ENCODE peak calls at places on chromosomes 2 and 18, in six cellular contexts. B is AG04450, Y is HCT116, A is SJSA1, T is heart left ventricle, D is esophagus squamous epithelium. U is an unnamed sample.

GRCh38 chr2:120751553-120751952 is 15.9 kb downstream of the GLI2 start:
- DNase-seq in B (no peak), Y (no peak), A (no peak), T (no peak), D (no peak), U (no peak)

GRCh38 chr18:9839806-9840205 is 46.0 kb upstream of the TXNDC2 start:
- DNase-seq in B (no peak), Y (no peak), A (no peak), T (no peak), D (no peak), U (no peak)

GRCh38 chr2:160917850-160918249 is 242.4 kb upstream of the TANK start:
- DNase-seq in B (no peak), Y (no peak), A (no peak), T (no peak), D (no peak), U (no peak)

GRCh38 chr2:157252529-157252928 is 5.0 kb upstream of the GALNT5 start:
- DNase-seq in B (no peak), Y (no peak), A (no peak), T (no peak), D (no peak), U (no peak)

GRCh38 chr2:16227811-16228462 is 287.6 kb downstream of the MYCN start:
- DNase-seq in B (no peak), Y (no peak), A (no peak), T (no peak), D (no peak), U (no peak)

GRCh38 chr18:61735564-61736102 is 157.2 kb downstream of the RNF152 start:
- DNase-seq in B (no peak), Y (no peak), A (no peak), T (no peak), D (no peak), U (no peak)

GRCh38 chr2:240724431-240724830 is 32.8 kb downstream of the AQP12A start:
- DNase-seq in B (no peak), Y (no peak), A (no peak), T (no peak), D (no peak), U (no peak)

GRCh38 chr18:48950536-48951447 is at the start of gene SMAD7:
- DNase-seq in B (no peak), Y (no peak), A (no peak), T (peak), D (no peak), U (no peak)

GRCh38 chr2:161426788-161427412 is 10.8 kb downstream of the TBR1 start:
- DNase-seq in B (no peak), Y (no peak), A (no peak), T (no peak), D (no peak), U (no peak)

GRCh38 chr18:22552254-22552653 is 134.5 kb upstream of the CTAGE1 start:
- DNase-seq in B (no peak), Y (no peak), A (no peak), T (no peak), D (no peak), U (no peak)

GRCh38 chr18:43081396-43081795 is 34.1 kb downstream of the RIT2 start:
- DNase-seq in B (no peak), Y (no peak), A (no peak), T (no peak), D (no peak), U (no peak)

GRCh38 chr2:121659933-121660332 is 10.7 kb upstream of the CLASP1 start:
- DNase-seq in B (no peak), Y (no peak), A (no peak), T (no peak), D (no peak), U (no peak)

GRCh38 chr18:54224379-54225014 is at the start of gene MBD2:
- DNase-seq in B (peak), Y (peak), A (peak), T (peak), D (peak), U (peak)
- H3K27ac ChIP-seq in B (peak), Y (peak), A (peak), T (peak), D (peak), U (peak)

GRCh38 chr18:55585586-55586521 is 2.1 kb downstream of the TCF4 start:
- DNase-seq in B (no peak), Y (no peak), A (peak), T (no peak), D (no peak), U (no peak)
- H3K4me3 ChIP-seq in B (peak), Y (no peak), A (peak), T (peak), D (peak), U (peak)

GRCh38 chr2:119700866-119701265 is 21.9 kb downstream of the TMEM177 start:
- DNase-seq in B (no peak), Y (no peak), A (no peak), T (no peak), D (no peak), U (no peak)
- H3K27ac ChIP-seq in B (peak), Y (no peak), A (no peak), T (no peak), D (no peak), U (peak)

GRCh38 chr18:44841221-44841620 is 160.5 kb downstream of the SETBP1 start:
- DNase-seq in B (no peak), Y (no peak), A (no peak), T (no peak), D (no peak), U (no peak)

GRCh38 chr18:44841769-44842587 is 161.3 kb downstream of the SETBP1 start:
- DNase-seq in B (no peak), Y (no peak), A (no peak), T (no peak), D (no peak), U (no peak)

GRCh38 chr18:44844486-44844885 is 163.8 kb downstream of the SETBP1 start:
- DNase-seq in B (no peak), Y (no peak), A (no peak), T (no peak), D (no peak), U (no peak)

GRCh38 chr18:44840053-44840826 is 159.6 kb downstream of the SETBP1 start:
- DNase-seq in B (no peak), Y (no peak), A (no peak), T (no peak), D (no peak), U (no peak)

GRCh38 chr18:44842588-44843412 is 162.1 kb downstream of the SETBP1 start:
- DNase-seq in B (no peak), Y (no peak), A (no peak), T (no peak), D (no peak), U (no peak)
- H3K4me3 ChIP-seq in B (no peak), Y (no peak), A (no peak), T (no peak), D (no peak), U (no peak)

GRCh38 chr2:26463252-26464207 is 14.4 kb downstream of the OTOF start:
- DNase-seq in B (no peak), Y (no peak), A (no peak), T (no peak), D (no peak), U (no peak)

GRCh38 chr2:26462100-26462499 is 15.8 kb downstream of the OTOF start:
- DNase-seq in B (no peak), Y (no peak), A (no peak), T (no peak), D (no peak), U (no peak)

GRCh38 chr2:26464390-26465265 is 13.3 kb downstream of the OTOF start:
- DNase-seq in B (no peak), Y (no peak), A (no peak), T (no peak), D (no peak), U (no peak)

GRCh38 chr2:26461601-26462023 is 16.3 kb downstream of the OTOF start:
- DNase-seq in B (no peak), Y (no peak), A (no peak), T (no peak), D (no peak), U (peak)

GRCh38 chr2:26462511-26463251 is 15.2 kb downstream of the OTOF start:
- DNase-seq in B (no peak), Y (peak), A (no peak), T (no peak), D (no peak), U (no peak)
- H3K27ac ChIP-seq in B (no peak), Y (peak), A (no peak), T (no peak), D (no peak), U (no peak)

DNA sequence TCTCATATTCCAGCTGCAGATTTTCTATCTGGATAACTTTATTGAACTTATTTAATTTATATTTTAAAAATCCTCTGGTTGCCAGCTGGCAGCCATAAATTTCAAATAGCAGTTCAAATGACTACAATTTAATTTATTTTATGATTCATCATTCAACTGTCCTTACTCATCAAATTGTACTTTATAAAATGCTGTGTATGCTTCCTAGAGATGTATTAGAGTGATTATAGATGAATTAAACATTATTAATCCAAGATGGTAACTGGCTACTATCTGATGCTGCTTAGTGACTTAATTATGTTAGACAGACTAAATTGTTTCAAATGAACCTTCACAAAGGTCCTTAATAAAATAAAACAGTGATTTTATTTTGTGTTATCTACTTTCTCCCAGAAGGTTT is 322.1 kb downstream of the FSIP2 start:
- DNase-seq in B (no peak), Y (no peak), A (no peak), T (no peak), D (no peak), U (no peak)
- H3K4me3 ChIP-seq in B (no peak), Y (no peak), A (no peak), T (no peak), D (no peak), U (no peak)

DNA sequence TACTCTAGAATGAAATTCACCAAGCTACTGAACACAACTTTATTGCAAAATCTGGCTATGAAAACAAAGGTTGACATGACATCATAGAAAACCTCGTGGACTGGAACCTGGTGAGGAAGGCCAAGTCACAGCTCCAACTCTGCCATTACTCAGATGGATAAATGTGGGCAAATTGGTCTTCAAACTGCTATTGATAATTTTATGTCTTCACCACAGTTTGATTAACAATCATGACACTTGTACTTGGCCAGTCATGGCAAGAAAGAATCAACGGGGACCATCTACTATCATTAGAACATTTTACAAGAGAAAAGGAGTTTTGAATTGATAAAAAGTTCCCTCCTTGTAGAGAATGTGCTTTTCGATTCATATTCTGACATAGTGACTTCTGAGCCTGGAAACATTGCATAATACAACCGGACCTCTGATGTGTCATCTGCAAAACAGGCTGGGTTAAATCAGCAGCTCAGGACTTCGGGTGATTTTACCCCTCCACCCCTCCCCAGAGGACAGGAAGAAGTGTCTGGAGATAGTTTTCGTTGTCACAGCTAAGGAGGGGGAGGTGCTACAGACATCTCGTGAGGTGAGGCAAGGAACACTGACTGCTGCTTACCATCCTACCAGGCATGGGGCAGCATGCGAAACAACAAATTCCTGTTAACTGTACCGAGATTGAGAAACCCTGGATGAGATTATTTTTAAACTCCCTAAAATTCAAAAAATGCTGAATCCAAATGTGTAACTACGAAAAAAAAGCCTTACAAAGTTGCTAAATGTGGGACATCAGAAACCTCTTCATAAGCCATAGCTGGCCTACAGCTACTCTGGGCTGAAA is 8.4 kb downstream of the L3MBTL4 start:
- DNase-seq in B (no peak), Y (no peak), A (peak), T (no peak), D (no peak), U (no peak)
- H3K27ac ChIP-seq in B (no peak), Y (no peak), A (peak), T (no peak), D (no peak), U (peak)

DNA sequence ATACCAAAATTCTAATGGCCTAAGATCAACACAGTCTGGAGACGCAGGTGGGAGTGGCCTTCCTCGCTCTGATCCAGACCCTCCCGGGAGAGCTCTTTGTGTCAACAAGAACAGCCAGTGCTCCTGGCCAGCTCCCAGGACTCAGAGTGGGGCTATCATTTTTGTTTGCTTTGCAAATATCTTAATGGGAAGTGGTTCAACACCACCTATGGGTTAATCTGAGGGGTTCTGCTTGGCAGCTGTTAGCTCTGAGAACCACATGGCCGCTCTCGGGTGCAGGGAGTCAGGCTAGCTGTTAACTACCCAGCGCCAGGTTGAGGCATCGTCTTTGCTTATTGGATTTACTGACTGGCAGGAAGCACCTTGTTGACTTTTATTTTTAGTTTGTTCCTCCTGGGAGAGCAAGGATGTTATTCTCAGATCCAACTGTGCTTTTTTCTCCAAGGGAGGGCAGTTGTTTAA is 184.8 kb upstream of the SP5 start:
- DNase-seq in B (peak), Y (no peak), A (peak), T (peak), D (no peak), U (peak)
- H3K4me3 ChIP-seq in B (peak), Y (no peak), A (no peak), T (peak), D (no peak), U (no peak)

GRCh38 chr2:229137623-229138022 is 133.5 kb downstream of the PID1 start:
- DNase-seq in B (no peak), Y (no peak), A (no peak), T (no peak), D (no peak), U (no peak)

GRCh38 chr2:229141626-229142025 is 129.5 kb downstream of the PID1 start:
- DNase-seq in B (no peak), Y (no peak), A (no peak), T (no peak), D (no peak), U (no peak)
- H3K27ac ChIP-seq in B (no peak), Y (no peak), A (no peak), T (no peak), D (no peak), U (no peak)

U was measured in breast epithelium.